ENCODE peak calls at places on chromosomes 11 and 22, in eight cellular contexts. K is H9, B is ELR, J is HEK293T, D is NCI-H446, C is gastrocnemius medialis, N is NCI-H2081, H is EH. I is an unnamed sample.

GRCh38 chr22:37431811-37432707 is 4.8 kb upstream of the ELFN2 start:
- DNase-seq in K (no peak), B (peak; percentile 100), J (no peak), D (no peak), C (no peak), N (no peak), H (peak; percentile 98), I (no peak)

GRCh38 chr22:37121887-37122591 is 12.5 kb upstream of the TMPRSS6 start:
- DNase-seq in K (peak; percentile 56), B (peak; percentile 80), J (no peak), D (no peak), C (no peak), N (no peak), H (peak; percentile 70), I (peak; percentile 95)

GRCh38 chr11:112085822-112086421 is 634 bp downstream of the TIMM8B start:
- DNase-seq in K (no peak), B (peak; percentile 53), J (peak; percentile 49), D (no peak), C (peak; percentile 13), N (peak; percentile 9), H (peak; percentile 43), I (no peak)

GRCh38 chr22:22080270-22080669 is 97.7 kb upstream of the TOP3B start:
- DNase-seq in K (no peak), B (no peak), J (no peak), D (no peak), C (no peak), N (no peak), H (no peak), I (no peak)

GRCh38 chr11:96393753-96394348 is 4.0 kb downstream of the JRKL start:
- DNase-seq in K (no peak), B (peak; percentile 71), J (peak; percentile 17), D (peak; percentile 72), C (no peak), N (peak; percentile 24), H (peak; percentile 57), I (no peak)

GRCh38 chr22:23518381-23519187 is 61.5 kb downstream of the IGLL1 start:
- DNase-seq in K (no peak), B (no peak), J (no peak), D (no peak), C (no peak), N (no peak), H (no peak), I (no peak)

GRCh38 chr22:30816413-30816812 is 121.7 kb downstream of the OSBP2 start:
- DNase-seq in K (no peak), B (no peak), J (no peak), D (no peak), C (no peak), N (no peak), H (no peak), I (no peak)

GRCh38 chr11:118792642-118793124 is 1.7 kb upstream of the DDX6 start:
- DNase-seq in K (peak; percentile 93), B (peak; percentile 92), J (peak; percentile 85), D (peak; percentile 35), C (peak; percentile 48), N (peak; percentile 27), H (peak; percentile 93), I (peak; percentile 24)

GRCh38 chr11:106724293-106724892 is 293.9 kb downstream of the GUCY1A2 start:
- DNase-seq in K (no peak), B (peak; percentile 4), J (no peak), D (no peak), C (no peak), N (peak; percentile 2), H (no peak), I (no peak)

GRCh38 chr22:33038131-33038772 is 19.9 kb downstream of the SYN3 start:
- DNase-seq in K (no peak), B (no peak), J (no peak), D (no peak), C (no peak), N (no peak), H (no peak), I (no peak)

GRCh38 chr22:32325416-32325801 is 32.3 kb upstream of the RFPL3 start:
- DNase-seq in K (no peak), B (no peak), J (no peak), D (no peak), C (no peak), N (no peak), H (no peak), I (no peak)

I was measured in central memory CD8-positive, alpha-beta T cell.